ENCODE peak calls at places on chromosomes 12 and 14, in seven cellular contexts. B is testis; Q is nephron progenitor cell; Z is transverse colon; C is mesothelial cell of epicardium; Y is heart left ventricle; G is CD8-positive, alpha-beta T cell. O is an unnamed sample.

GRCh38 chr14:70754989-70755388 is 54.3 kb downstream of the MAP3K9 start:
- DNase-seq in B (no peak), Q (no peak), Z (no peak), C (no peak), Y (no peak), G (no peak), O (no peak)

GRCh38 chr14:96178674-96179321 is 25.8 kb upstream of the BDKRB2 start:
- DNase-seq in B (no peak), Q (no peak), Z (no peak), C (no peak), Y (no peak), G (no peak), O (no peak)

GRCh38 chr12:31524791-31525495 is 66.0 kb downstream of the DENND5B start:
- DNase-seq in B (no peak), Q (no peak), Z (no peak), C (no peak), Y (no peak), G (no peak), O (no peak)

GRCh38 chr12:91226951-91227350 is 44.3 kb upstream of the DCN start:
- DNase-seq in B (no peak), Q (no peak), Z (no peak), C (no peak), Y (no peak), G (no peak), O (no peak)

GRCh38 chr12:87766044-87766443 is 263.2 kb downstream of the C12orf50 start:
- DNase-seq in B (no peak), Q (no peak), Z (no peak), C (no peak), Y (no peak), G (no peak), O (no peak)

GRCh38 chr12:122126713-122127597 is 47.1 kb downstream of the IL31 start:
- DNase-seq in B (peak; percentile 55), Q (no peak), Z (no peak), C (no peak), Y (no peak), G (no peak), O (no peak)

GRCh38 chr12:106245767-106246166 is 2.1 kb downstream of the CKAP4 start:
- DNase-seq in B (no peak), Q (no peak), Z (peak; percentile 80), C (no peak), Y (peak; percentile 22), G (no peak), O (no peak)

GRCh38 chr14:22164616-22165015 is 424.4 kb downstream of the DAD1 start:
- DNase-seq in B (no peak), Q (no peak), Z (no peak), C (no peak), Y (no peak), G (no peak), O (no peak)

GRCh38 chr12:3315201-3315661 is 175.8 kb upstream of the PRMT8 start:
- DNase-seq in B (peak; percentile 73), Q (no peak), Z (peak; percentile 26), C (no peak), Y (peak; percentile 81), G (no peak), O (no peak)

GRCh38 chr14:74867673-74868072 is 8.3 kb downstream of the PROX2 start:
- DNase-seq in B (no peak), Q (no peak), Z (no peak), C (no peak), Y (no peak), G (peak; percentile 60), O (no peak)

GRCh38 chr12:56449622-56449984 is 377 bp upstream of the TIMELESS start:
- DNase-seq in B (no peak), Q (no peak), Z (no peak), C (no peak), Y (no peak), G (no peak), O (no peak)

GRCh38 chr12:101713930-101714329 is 16.5 kb downstream of the CHPT1 start:
- DNase-seq in B (no peak), Q (no peak), Z (no peak), C (no peak), Y (no peak), G (no peak), O (no peak)
- TF ChIP-seq CTCF in B (no peak), Q (no peak), Z (no peak), C (no peak), Y (no peak), G (no peak), O (no peak)

GRCh38 chr12:14986449-14986848 is 13.6 kb downstream of the PDE6H start:
- DNase-seq in B (no peak), Q (no peak), Z (no peak), C (no peak), Y (no peak), G (no peak), O (no peak)
- TF ChIP-seq CTCF in B (no peak), Q (no peak), Z (no peak), C (no peak), Y (peak; percentile 32), G (no peak), O (no peak)

DNA sequence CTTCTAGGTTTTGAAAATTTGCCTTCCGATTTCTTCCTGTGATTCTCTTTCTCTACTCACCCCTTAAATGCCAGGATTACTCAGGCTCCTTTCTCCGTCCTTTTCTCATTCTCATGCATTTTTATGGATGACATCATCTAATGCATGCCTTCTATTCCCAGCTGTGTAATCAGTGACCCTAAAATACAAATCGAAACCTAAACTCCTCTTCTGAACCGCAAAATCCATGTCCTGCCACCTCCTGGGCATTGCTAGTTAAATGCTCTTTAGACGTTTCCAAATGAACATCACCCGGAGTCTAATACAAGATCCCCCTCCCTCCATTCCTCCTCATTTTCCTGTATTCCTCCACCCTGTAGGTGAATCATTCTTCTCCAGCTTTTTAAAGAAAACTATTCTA is 1703.1 kb upstream of the FLRT2 start:
- DNase-seq in B (no peak), Q (no peak), Z (no peak), C (no peak), Y (no peak), G (no peak), O (no peak)
- TF ChIP-seq CTCF in B (no peak), Q (no peak), Z (no peak), C (no peak), Y (no peak), G (no peak), O (no peak)

GRCh38 chr14:97776890-97777564 is 979.8 kb downstream of the VRK1 start:
- DNase-seq in B (no peak), Q (no peak), Z (no peak), C (no peak), Y (no peak), G (no peak), O (no peak)

GRCh38 chr14:97781961-97782360 is 984.8 kb downstream of the VRK1 start:
- DNase-seq in B (no peak), Q (no peak), Z (no peak), C (no peak), Y (no peak), G (no peak), O (no peak)

GRCh38 chr14:97780804-97781203 is 983.6 kb downstream of the VRK1 start:
- DNase-seq in B (no peak), Q (no peak), Z (no peak), C (no peak), Y (no peak), G (no peak), O (no peak)

GRCh38 chr14:97779140-97779539 is 982.0 kb downstream of the VRK1 start:
- DNase-seq in B (no peak), Q (no peak), Z (no peak), C (no peak), Y (no peak), G (no peak), O (no peak)

GRCh38 chr14:97777622-97778021 is 980.4 kb downstream of the VRK1 start:
- DNase-seq in B (no peak), Q (no peak), Z (no peak), C (no peak), Y (no peak), G (peak; percentile 41), O (no peak)
- TF ChIP-seq CTCF in B (no peak), Q (no peak), Z (no peak), C (no peak), Y (no peak), G (peak; percentile 31), O (no peak)

DNA sequence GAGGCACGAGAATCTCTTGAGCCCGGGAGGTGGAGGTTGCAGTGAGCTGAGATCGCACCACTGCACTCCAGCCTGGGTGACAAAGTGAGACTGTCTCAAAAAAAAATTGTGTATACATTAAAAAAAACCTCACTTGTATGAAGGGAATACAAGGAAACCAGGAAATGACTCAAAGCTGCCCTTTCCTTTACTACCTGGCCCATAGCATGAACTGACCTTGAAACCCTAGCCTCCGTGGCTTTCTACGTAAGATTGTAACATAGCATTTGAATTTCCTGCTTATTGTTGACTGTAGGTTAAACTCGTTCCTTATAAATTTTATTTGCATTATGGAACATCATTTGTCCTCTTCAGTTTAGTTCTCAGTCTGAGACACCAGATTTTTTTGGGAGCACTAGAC is 9.1 kb upstream of the DDX47 start:
- DNase-seq in B (no peak), Q (no peak), Z (no peak), C (no peak), Y (no peak), G (no peak), O (no peak)
- TF ChIP-seq CTCF in B (no peak), Q (no peak), Z (no peak), C (no peak), Y (no peak), G (no peak), O (no peak)

GRCh38 chr14:71783101-71783500 is 149.1 kb upstream of the RGS6 start:
- DNase-seq in B (no peak), Q (no peak), Z (no peak), C (no peak), Y (no peak), G (no peak), O (no peak)

GRCh38 chr14:71776463-71777359 is 155.5 kb upstream of the RGS6 start:
- DNase-seq in B (no peak), Q (no peak), Z (no peak), C (no peak), Y (no peak), G (no peak), O (no peak)

GRCh38 chr14:71783786-71784185 is 148.4 kb upstream of the RGS6 start:
- DNase-seq in B (no peak), Q (no peak), Z (no peak), C (no peak), Y (no peak), G (no peak), O (no peak)

GRCh38 chr14:71780075-71780474 is 152.2 kb upstream of the RGS6 start:
- DNase-seq in B (no peak), Q (no peak), Z (no peak), C (no peak), Y (peak; percentile 45), G (no peak), O (peak; percentile 18)

GRCh38 chr14:71780822-71781221 is 151.4 kb upstream of the RGS6 start:
- DNase-seq in B (no peak), Q (no peak), Z (no peak), C (no peak), Y (no peak), G (no peak), O (no peak)
- TF ChIP-seq CTCF in B (no peak), Q (no peak), Z (no peak), C (no peak), Y (no peak), G (no peak), O (no peak)

GRCh38 chr12:108559748-108560147 is 1.2 kb downstream of the SART3 start:
- DNase-seq in B (no peak), Q (no peak), Z (no peak), C (no peak), Y (no peak), G (no peak), O (peak; percentile 23)
- TF ChIP-seq CTCF in B (no peak), Q (no peak), Z (no peak), C (no peak), Y (no peak), G (no peak), O (no peak)

O was measured in endothelial cell.